ENCODE peak calls at places on chromosomes 16 and 17, in four cellular contexts. One of them, this sample, is unnamed.

GRCh38 chr16:79483336-79483735 is 117.2 kb downstream of the MAF start:
- DNase-seq in SHP77: no peak
- DNase-seq in nucleus accumbens: no peak
- DNase-seq in DMS 273 treated with DMSO at 0.1 percent for 48 hours: no peak
- DNase-seq in this sample: no peak

GRCh38 chr16:62540496-62540895 is 504.3 kb upstream of the CDH8 start:
- DNase-seq in SHP77: no peak
- DNase-seq in nucleus accumbens: no peak
- DNase-seq in DMS 273 treated with DMSO at 0.1 percent for 48 hours: no peak
- DNase-seq in this sample: no peak

GRCh38 chr16:2954228-2954627 is 9.8 kb upstream of the KREMEN2 start:
- DNase-seq in SHP77: no peak
- DNase-seq in nucleus accumbens: no peak
- DNase-seq in DMS 273 treated with DMSO at 0.1 percent for 48 hours: no peak
- DNase-seq in this sample: no peak

GRCh38 chr16:21223787-21224186 is 9.7 kb upstream of the ANKS4B start:
- DNase-seq in SHP77: no peak
- DNase-seq in nucleus accumbens: peak
- DNase-seq in DMS 273 treated with DMSO at 0.1 percent for 48 hours: no peak
- DNase-seq in this sample: no peak

GRCh38 chr16:81745704-81746558 is 33.2 kb upstream of the PLCG2 start:
- DNase-seq in SHP77: peak
- DNase-seq in nucleus accumbens: peak
- DNase-seq in DMS 273 treated with DMSO at 0.1 percent for 48 hours: no peak
- DNase-seq in this sample: peak

GRCh38 chr17:48500435-48501426 is 30.1 kb downstream of the HOXB1 start:
- DNase-seq in SHP77: peak
- DNase-seq in nucleus accumbens: no peak
- DNase-seq in DMS 273 treated with DMSO at 0.1 percent for 48 hours: no peak
- DNase-seq in this sample: no peak

GRCh38 chr16:11621920-11622651 is 35.4 kb upstream of the LITAF start:
- DNase-seq in SHP77: no peak
- DNase-seq in nucleus accumbens: no peak
- DNase-seq in DMS 273 treated with DMSO at 0.1 percent for 48 hours: no peak
- DNase-seq in this sample: no peak

GRCh38 chr17:62792122-62792800 is 15.9 kb downstream of the MARCHF10 start:
- DNase-seq in SHP77: peak
- DNase-seq in nucleus accumbens: no peak
- DNase-seq in DMS 273 treated with DMSO at 0.1 percent for 48 hours: no peak
- DNase-seq in this sample: no peak

GRCh38 chr17:68775338-68775737 is 174.2 kb upstream of the FAM20A start:
- DNase-seq in SHP77: no peak
- DNase-seq in nucleus accumbens: no peak
- DNase-seq in DMS 273 treated with DMSO at 0.1 percent for 48 hours: no peak
- DNase-seq in this sample: no peak

GRCh38 chr16:85650864-85651811 is 37.6 kb downstream of the GINS2 start:
- DNase-seq in SHP77: peak
- DNase-seq in nucleus accumbens: peak
- DNase-seq in DMS 273 treated with DMSO at 0.1 percent for 48 hours: no peak
- DNase-seq in this sample: no peak

GRCh38 chr17:74833501-74834361 is 26.0 kb downstream of the GRIN2C start:
- DNase-seq in SHP77: no peak
- DNase-seq in nucleus accumbens: peak
- DNase-seq in DMS 273 treated with DMSO at 0.1 percent for 48 hours: no peak
- DNase-seq in this sample: no peak

GRCh38 chr16:57592591-57593003 is 35.8 kb upstream of the ADGRG1 start:
- DNase-seq in SHP77: no peak
- DNase-seq in nucleus accumbens: no peak
- DNase-seq in DMS 273 treated with DMSO at 0.1 percent for 48 hours: no peak
- DNase-seq in this sample: no peak

GRCh38 chr17:79922161-79922569 is 82.9 kb upstream of the CBX4 start:
- DNase-seq in SHP77: no peak
- DNase-seq in nucleus accumbens: no peak
- DNase-seq in DMS 273 treated with DMSO at 0.1 percent for 48 hours: no peak
- DNase-seq in this sample: no peak

GRCh38 chr17:36592316-36592710 is 634 bp downstream of the DHRS11 start:
- DNase-seq in SHP77: peak
- DNase-seq in nucleus accumbens: no peak
- DNase-seq in DMS 273 treated with DMSO at 0.1 percent for 48 hours: no peak
- DNase-seq in this sample: no peak

GRCh38 chr16:88651276-88651988 is 579 bp upstream of the CYBA start:
- DNase-seq in SHP77: peak
- DNase-seq in nucleus accumbens: no peak
- DNase-seq in DMS 273 treated with DMSO at 0.1 percent for 48 hours: no peak
- DNase-seq in this sample: no peak

GRCh38 chr17:40818343-40818732 is 4.1 kb downstream of the KRT10 start:
- DNase-seq in SHP77: no peak
- DNase-seq in nucleus accumbens: no peak
- DNase-seq in DMS 273 treated with DMSO at 0.1 percent for 48 hours: no peak
- DNase-seq in this sample: no peak

GRCh38 chr17:65228734-65229390 is 91.7 kb downstream of the RGS9 start:
- DNase-seq in SHP77: no peak
- DNase-seq in nucleus accumbens: no peak
- DNase-seq in DMS 273 treated with DMSO at 0.1 percent for 48 hours: no peak
- DNase-seq in this sample: no peak

GRCh38 chr16:31467151-31467550 is 4.8 kb upstream of the TGFB1I1 start:
- DNase-seq in SHP77: no peak
- DNase-seq in nucleus accumbens: no peak
- DNase-seq in DMS 273 treated with DMSO at 0.1 percent for 48 hours: no peak
- DNase-seq in this sample: no peak

GRCh38 chr17:73496232-73496631 is 148.0 kb downstream of the SDK2 start:
- DNase-seq in SHP77: no peak
- DNase-seq in nucleus accumbens: no peak
- DNase-seq in DMS 273 treated with DMSO at 0.1 percent for 48 hours: no peak
- DNase-seq in this sample: no peak

GRCh38 chr17:30002088-30002487 is 60.7 kb downstream of the EFCAB5 start:
- DNase-seq in SHP77: no peak
- DNase-seq in nucleus accumbens: no peak
- DNase-seq in DMS 273 treated with DMSO at 0.1 percent for 48 hours: no peak
- DNase-seq in this sample: no peak

GRCh38 chr17:38893612-38894011 is 23.8 kb downstream of the LASP1 start:
- DNase-seq in SHP77: no peak
- DNase-seq in nucleus accumbens: peak
- DNase-seq in DMS 273 treated with DMSO at 0.1 percent for 48 hours: no peak
- DNase-seq in this sample: no peak

GRCh38 chr16:79172306-79172705 is 428.2 kb downstream of the MAF start:
- DNase-seq in SHP77: peak
- DNase-seq in nucleus accumbens: no peak
- DNase-seq in DMS 273 treated with DMSO at 0.1 percent for 48 hours: no peak
- DNase-seq in this sample: no peak

GRCh38 chr17:3596804-3597464 is 12.3 kb downstream of the TRPV1 start:
- DNase-seq in SHP77: no peak
- DNase-seq in nucleus accumbens: no peak
- DNase-seq in DMS 273 treated with DMSO at 0.1 percent for 48 hours: no peak
- DNase-seq in this sample: no peak

GRCh38 chr17:42895185-42895555 is 5.4 kb upstream of the G6PC1 start:
- DNase-seq in SHP77: no peak
- DNase-seq in nucleus accumbens: no peak
- DNase-seq in DMS 273 treated with DMSO at 0.1 percent for 48 hours: no peak
- DNase-seq in this sample: peak

GRCh38 chr17:36918260-36918691 is 19.0 kb upstream of the LHX1 start:
- DNase-seq in SHP77: no peak
- DNase-seq in nucleus accumbens: no peak
- DNase-seq in DMS 273 treated with DMSO at 0.1 percent for 48 hours: no peak
- DNase-seq in this sample: no peak

GRCh38 chr17:21113706-21114105 is 13.1 kb upstream of the DHRS7B start:
- DNase-seq in SHP77: no peak
- DNase-seq in nucleus accumbens: no peak
- DNase-seq in DMS 273 treated with DMSO at 0.1 percent for 48 hours: no peak
- DNase-seq in this sample: no peak

GRCh38 chr16:88473666-88474534 is 20.8 kb downstream of the ZFPM1 start:
- DNase-seq in SHP77: no peak
- DNase-seq in nucleus accumbens: no peak
- DNase-seq in DMS 273 treated with DMSO at 0.1 percent for 48 hours: no peak
- DNase-seq in this sample: no peak

This sample was measured in prostate gland.